ENCODE peak calls at places on chromosomes 6 and 20, in eight cellular contexts. X is HCT116; H is mucosa of descending colon; S is mammary epithelial cell; V is GM04503; G is SW480; R is NCI-H1417 treated with DMSO at 0.1 percent for 48 hours; L is stimulated activated naive B cell treated with anti-CD40 and anti-IgM and Interleukin-4, amounts not matched to agents 10 μg/mL and 1 μg/mL and 100 μg/mL, for 72 hours. A is an unnamed sample.

GRCh38 chr6:12288844-12289654 is 1.1 kb upstream of the EDN1 start:
- DNase-seq in X (peak), H (no peak), S (peak), V (no peak), G (peak), R (no peak), L (peak), A (peak)

GRCh38 chr6:7267521-7268091 is 45.4 kb downstream of the SSR1 start:
- DNase-seq in X (peak), H (no peak), S (peak), V (peak), G (peak), R (no peak), L (no peak), A (peak)

GRCh38 chr6:22612241-22612640 is 42.9 kb downstream of the HDGFL1 start:
- DNase-seq in X (no peak), H (no peak), S (no peak), V (no peak), G (no peak), R (no peak), L (no peak), A (no peak)

GRCh38 chr20:9075264-9076095 is 6.6 kb downstream of the PLCB4 start:
- DNase-seq in X (no peak), H (no peak), S (no peak), V (no peak), G (no peak), R (no peak), L (no peak), A (no peak)

GRCh38 chr6:21005816-21006553 is 471.7 kb downstream of the CDKAL1 start:
- DNase-seq in X (peak), H (no peak), S (peak), V (no peak), G (peak), R (no peak), L (peak), A (peak)

GRCh38 chr20:956330-956951 is 40.3 kb upstream of the ANGPT4 start:
- DNase-seq in X (peak), H (peak), S (peak), V (no peak), G (peak), R (no peak), L (peak), A (peak)

GRCh38 chr20:38129248-38129865 is 35.7 kb downstream of the TGM2 start:
- DNase-seq in X (no peak), H (no peak), S (no peak), V (no peak), G (no peak), R (no peak), L (no peak), A (no peak)

GRCh38 chr6:30915591-30915946 is 1.5 kb downstream of the VARS2 start:
- DNase-seq in X (peak), H (no peak), S (peak), V (no peak), G (peak), R (no peak), L (no peak), A (peak)

GRCh38 chr6:135534773-135535380 is 37.3 kb upstream of the AHI1 start:
- DNase-seq in X (no peak), H (no peak), S (peak), V (no peak), G (no peak), R (no peak), L (no peak), A (peak)

GRCh38 chr6:5827061-5828037 is 179.4 kb downstream of the NRN1 start:
- DNase-seq in X (no peak), H (no peak), S (no peak), V (no peak), G (no peak), R (no peak), L (no peak), A (no peak)

GRCh38 chr20:15945301-15945700 is 627.9 kb downstream of the KIF16B start:
- DNase-seq in X (no peak), H (no peak), S (no peak), V (no peak), G (no peak), R (no peak), L (no peak), A (no peak)

GRCh38 chr20:62123450-62124118 is 1.3 kb downstream of the LSM14B start:
- DNase-seq in X (no peak), H (no peak), S (peak), V (no peak), G (no peak), R (no peak), L (no peak), A (peak)

GRCh38 chr6:149586149-149586548 is 20.0 kb downstream of the GINM1 start:
- DNase-seq in X (no peak), H (no peak), S (no peak), V (no peak), G (no peak), R (no peak), L (no peak), A (no peak)

GRCh38 chr6:132830236-132830799 is 15.9 kb downstream of the RPS12 start:
- DNase-seq in X (no peak), H (no peak), S (no peak), V (no peak), G (peak), R (peak), L (no peak), A (peak)

GRCh38 chr6:134534708-134535149 is 216.8 kb upstream of the SGK1 start:
- DNase-seq in X (no peak), H (no peak), S (peak), V (no peak), G (no peak), R (no peak), L (no peak), A (peak)

GRCh38 chr20:45461225-45461624 is 8.3 kb upstream of the WFDC2 start:
- DNase-seq in X (no peak), H (no peak), S (peak), V (no peak), G (no peak), R (no peak), L (no peak), A (no peak)

GRCh38 chr6:112041535-112041934 is 12.4 kb upstream of the CCN6 start:
- DNase-seq in X (no peak), H (no peak), S (no peak), V (no peak), G (no peak), R (no peak), L (no peak), A (no peak)

GRCh38 chr20:44358776-44359175 is 3.3 kb downstream of the HNF4A start:
- DNase-seq in X (no peak), H (no peak), S (no peak), V (no peak), G (peak), R (no peak), L (no peak), A (no peak)

GRCh38 chr6:30922447-30922852 is 8.4 kb downstream of the VARS2 start:
- DNase-seq in X (no peak), H (no peak), S (peak), V (no peak), G (no peak), R (no peak), L (no peak), A (no peak)

GRCh38 chr6:75204959-75205775 is 686 bp downstream of the COL12A1 start:
- DNase-seq in X (no peak), H (peak), S (peak), V (no peak), G (peak), R (no peak), L (no peak), A (peak)

GRCh38 chr6:75922226-75922625 is 150.2 kb downstream of the IMPG1 start:
- DNase-seq in X (no peak), H (no peak), S (peak), V (no peak), G (peak), R (no peak), L (no peak), A (peak)

GRCh38 chr6:89623749-89624148 is 14.8 kb downstream of the LYRM2 start:
- DNase-seq in X (no peak), H (no peak), S (no peak), V (no peak), G (no peak), R (no peak), L (no peak), A (no peak)

GRCh38 chr20:17622851-17623508 is 53.1 kb downstream of the DSTN start:
- DNase-seq in X (no peak), H (no peak), S (no peak), V (no peak), G (no peak), R (no peak), L (no peak), A (no peak)

GRCh38 chr6:78810146-78810545 is 57.2 kb upstream of the IRAK1BP1 start:
- DNase-seq in X (peak), H (no peak), S (peak), V (peak), G (peak), R (peak), L (no peak), A (peak)

GRCh38 chr6:89145461-89145961 is 344 bp upstream of the PM20D2 start:
- DNase-seq in X (no peak), H (no peak), S (peak), V (no peak), G (peak), R (no peak), L (peak), A (peak)

GRCh38 chr20:13492001-13492480 is 146.7 kb downstream of the TASP1 start:
- DNase-seq in X (no peak), H (no peak), S (peak), V (peak), G (no peak), R (no peak), L (no peak), A (peak)

GRCh38 chr6:30719356-30719755 is 796 bp upstream of the TUBB start:
- DNase-seq in X (no peak), H (peak), S (no peak), V (no peak), G (no peak), R (no peak), L (no peak), A (no peak)

GRCh38 chr6:925656-926213 is 232.8 kb upstream of the EXOC2 start:
- DNase-seq in X (no peak), H (no peak), S (peak), V (no peak), G (no peak), R (no peak), L (no peak), A (no peak)